ENCODE peak calls at places on chromosomes 16 and 17, in ten cellular contexts. One of them, this sample, is unnamed.

GRCh38 chr17:74085434-74085833 is 118.0 kb upstream of the RPL38 start:
- DNase-seq in ovary: no peak
- DNase-seq in cardiac muscle cell: peak; percentile 1
- DNase-seq in testis: no peak
- DNase-seq in substantia nigra: no peak
- DNase-seq in A549: no peak
- DNase-seq in body of pancreas: no peak
- DNase-seq in CD4-positive, alpha-beta memory T cell: no peak
- DNase-seq in CD4-positive, alpha-beta T cell: no peak
- DNase-seq in sigmoid colon: no peak
- DNase-seq in this sample: no peak

GRCh38 chr16:13120557-13120956 is 219.2 kb downstream of the SHISA9 start:
- DNase-seq in A549: no peak
- DNase-seq in cardiac muscle cell: no peak
- DNase-seq in CD4-positive, alpha-beta T cell: no peak
- DNase-seq in CD4-positive, alpha-beta memory T cell: no peak
- DNase-seq in sigmoid colon: no peak
- DNase-seq in body of pancreas: no peak
- DNase-seq in ovary: no peak
- DNase-seq in testis: no peak
- DNase-seq in substantia nigra: no peak
- DNase-seq in this sample: no peak

GRCh38 chr17:35969558-35970442 is 11.5 kb downstream of the CCL16 start:
- DNase-seq in CD4-positive, alpha-beta T cell: peak; percentile 56
- DNase-seq in cardiac muscle cell: peak; percentile 88
- DNase-seq in CD4-positive, alpha-beta memory T cell: peak; percentile 53
- DNase-seq in body of pancreas: peak; percentile 85
- DNase-seq in sigmoid colon: peak; percentile 83
- DNase-seq in A549: peak; percentile 69
- DNase-seq in testis: peak; percentile 92
- DNase-seq in ovary: peak; percentile 67
- DNase-seq in substantia nigra: no peak
- DNase-seq in this sample: peak; percentile 30

GRCh38 chr17:64202683-64203430 is 60.2 kb downstream of the TEX2 start:
- DNase-seq in CD4-positive, alpha-beta memory T cell: no peak
- DNase-seq in sigmoid colon: no peak
- DNase-seq in body of pancreas: no peak
- DNase-seq in CD4-positive, alpha-beta T cell: no peak
- DNase-seq in A549: no peak
- DNase-seq in ovary: no peak
- DNase-seq in substantia nigra: no peak
- DNase-seq in testis: no peak
- DNase-seq in cardiac muscle cell: peak; percentile 46
- DNase-seq in this sample: peak; percentile 44

GRCh38 chr17:37555386-37555785 is 53.8 kb downstream of the SYNRG start:
- DNase-seq in sigmoid colon: no peak
- DNase-seq in CD4-positive, alpha-beta T cell: no peak
- DNase-seq in testis: no peak
- DNase-seq in A549: no peak
- DNase-seq in cardiac muscle cell: no peak
- DNase-seq in substantia nigra: no peak
- DNase-seq in body of pancreas: no peak
- DNase-seq in ovary: no peak
- DNase-seq in CD4-positive, alpha-beta memory T cell: no peak
- DNase-seq in this sample: no peak

GRCh38 chr17:12296120-12296727 is 275.5 kb downstream of the MAP2K4 start:
- DNase-seq in A549: no peak
- DNase-seq in substantia nigra: no peak
- DNase-seq in ovary: no peak
- DNase-seq in cardiac muscle cell: no peak
- DNase-seq in testis: no peak
- DNase-seq in CD4-positive, alpha-beta T cell: no peak
- DNase-seq in CD4-positive, alpha-beta memory T cell: no peak
- DNase-seq in body of pancreas: no peak
- DNase-seq in sigmoid colon: no peak
- DNase-seq in this sample: no peak

GRCh38 chr17:76088041-76088867 is 9.3 kb downstream of the ZACN start:
- DNase-seq in CD4-positive, alpha-beta memory T cell: no peak
- DNase-seq in ovary: no peak
- DNase-seq in testis: no peak
- DNase-seq in cardiac muscle cell: no peak
- DNase-seq in sigmoid colon: peak; percentile 35
- DNase-seq in A549: no peak
- DNase-seq in body of pancreas: no peak
- DNase-seq in substantia nigra: no peak
- DNase-seq in CD4-positive, alpha-beta T cell: no peak
- DNase-seq in this sample: no peak

GRCh38 chr16:77383606-77384187 is 51.1 kb downstream of the ADAMTS18 start:
- DNase-seq in ovary: no peak
- DNase-seq in CD4-positive, alpha-beta T cell: no peak
- DNase-seq in A549: no peak
- DNase-seq in CD4-positive, alpha-beta memory T cell: no peak
- DNase-seq in body of pancreas: no peak
- DNase-seq in substantia nigra: no peak
- DNase-seq in cardiac muscle cell: no peak
- DNase-seq in testis: no peak
- DNase-seq in sigmoid colon: no peak
- DNase-seq in this sample: no peak

GRCh38 chr17:9174779-9175574 is 153.7 kb downstream of the NTN1 start:
- DNase-seq in sigmoid colon: no peak
- DNase-seq in substantia nigra: no peak
- DNase-seq in cardiac muscle cell: no peak
- DNase-seq in body of pancreas: no peak
- DNase-seq in testis: no peak
- DNase-seq in A549: no peak
- DNase-seq in ovary: no peak
- DNase-seq in CD4-positive, alpha-beta T cell: no peak
- DNase-seq in CD4-positive, alpha-beta memory T cell: no peak
- DNase-seq in this sample: no peak

GRCh38 chr16:2857451-2858244 is at the start of gene PRSS22:
- DNase-seq in substantia nigra: no peak
- DNase-seq in testis: no peak
- DNase-seq in body of pancreas: peak; percentile 77
- DNase-seq in ovary: no peak
- DNase-seq in CD4-positive, alpha-beta memory T cell: no peak
- DNase-seq in A549: no peak
- DNase-seq in sigmoid colon: no peak
- DNase-seq in CD4-positive, alpha-beta T cell: no peak
- DNase-seq in cardiac muscle cell: no peak
- DNase-seq in this sample: no peak

GRCh38 chr16:65704866-65705265 is 583.0 kb upstream of the CDH11 start:
- DNase-seq in sigmoid colon: no peak
- DNase-seq in testis: no peak
- DNase-seq in cardiac muscle cell: no peak
- DNase-seq in A549: no peak
- DNase-seq in CD4-positive, alpha-beta T cell: no peak
- DNase-seq in substantia nigra: no peak
- DNase-seq in body of pancreas: no peak
- DNase-seq in CD4-positive, alpha-beta memory T cell: no peak
- DNase-seq in ovary: no peak
- DNase-seq in this sample: no peak

GRCh38 chr16:86578499-86579267 is at the start of gene FOXL1:
- DNase-seq in sigmoid colon: no peak
- DNase-seq in testis: no peak
- DNase-seq in cardiac muscle cell: peak; percentile 59
- DNase-seq in CD4-positive, alpha-beta T cell: no peak
- DNase-seq in CD4-positive, alpha-beta memory T cell: no peak
- DNase-seq in A549: no peak
- DNase-seq in ovary: no peak
- DNase-seq in body of pancreas: no peak
- DNase-seq in substantia nigra: no peak
- DNase-seq in this sample: no peak

GRCh38 chr17:3559270-3559645 is 1.6 kb upstream of the TRPV3 start:
- DNase-seq in substantia nigra: no peak
- DNase-seq in cardiac muscle cell: no peak
- DNase-seq in sigmoid colon: no peak
- DNase-seq in body of pancreas: no peak
- DNase-seq in testis: no peak
- DNase-seq in ovary: no peak
- DNase-seq in A549: no peak
- DNase-seq in CD4-positive, alpha-beta T cell: no peak
- DNase-seq in CD4-positive, alpha-beta memory T cell: no peak
- DNase-seq in this sample: no peak

GRCh38 chr16:27273670-27274522 is 5.3 kb upstream of the NSMCE1 start:
- DNase-seq in CD4-positive, alpha-beta T cell: no peak
- DNase-seq in CD4-positive, alpha-beta memory T cell: peak; percentile 14
- DNase-seq in A549: peak; percentile 71
- DNase-seq in sigmoid colon: no peak
- DNase-seq in substantia nigra: no peak
- DNase-seq in body of pancreas: no peak
- DNase-seq in testis: no peak
- DNase-seq in ovary: no peak
- DNase-seq in cardiac muscle cell: no peak
- DNase-seq in this sample: no peak

GRCh38 chr16:78489072-78489471 is 389.6 kb downstream of the WWOX start:
- DNase-seq in testis: no peak
- DNase-seq in body of pancreas: no peak
- DNase-seq in ovary: no peak
- DNase-seq in A549: no peak
- DNase-seq in CD4-positive, alpha-beta T cell: no peak
- DNase-seq in substantia nigra: no peak
- DNase-seq in CD4-positive, alpha-beta memory T cell: no peak
- DNase-seq in sigmoid colon: no peak
- DNase-seq in cardiac muscle cell: no peak
- DNase-seq in this sample: no peak

GRCh38 chr17:41523787-41524186 is 4.3 kb downstream of the KRT19 start:
- DNase-seq in CD4-positive, alpha-beta memory T cell: no peak
- DNase-seq in cardiac muscle cell: no peak
- DNase-seq in sigmoid colon: no peak
- DNase-seq in CD4-positive, alpha-beta T cell: no peak
- DNase-seq in ovary: no peak
- DNase-seq in testis: no peak
- DNase-seq in body of pancreas: no peak
- DNase-seq in substantia nigra: no peak
- DNase-seq in A549: no peak
- DNase-seq in this sample: no peak

GRCh38 chr17:55446581-55447205 is 25.1 kb upstream of the MMD start:
- DNase-seq in CD4-positive, alpha-beta memory T cell: no peak
- DNase-seq in testis: no peak
- DNase-seq in substantia nigra: no peak
- DNase-seq in A549: no peak
- DNase-seq in cardiac muscle cell: no peak
- DNase-seq in sigmoid colon: no peak
- DNase-seq in CD4-positive, alpha-beta T cell: no peak
- DNase-seq in ovary: no peak
- DNase-seq in body of pancreas: no peak
- DNase-seq in this sample: no peak

GRCh38 chr17:61463068-61463980 is 11.1 kb downstream of the TBX4 start:
- DNase-seq in A549: no peak
- DNase-seq in substantia nigra: no peak
- DNase-seq in testis: no peak
- DNase-seq in ovary: no peak
- DNase-seq in body of pancreas: no peak
- DNase-seq in CD4-positive, alpha-beta T cell: no peak
- DNase-seq in CD4-positive, alpha-beta memory T cell: no peak
- DNase-seq in sigmoid colon: peak; percentile 55
- DNase-seq in cardiac muscle cell: no peak
- DNase-seq in this sample: peak; percentile 16

GRCh38 chr17:1783834-1784611 is 22.2 kb downstream of the SERPINF1 start:
- DNase-seq in A549: peak; percentile 77
- DNase-seq in CD4-positive, alpha-beta T cell: no peak
- DNase-seq in substantia nigra: no peak
- DNase-seq in testis: peak; percentile 91
- DNase-seq in ovary: peak; percentile 88
- DNase-seq in sigmoid colon: peak; percentile 95
- DNase-seq in cardiac muscle cell: peak; percentile 96
- DNase-seq in CD4-positive, alpha-beta memory T cell: peak; percentile 30
- DNase-seq in body of pancreas: peak; percentile 51
- DNase-seq in this sample: peak; percentile 61

GRCh38 chr16:59169168-59169567 is 435.1 kb upstream of the GOT2 start:
- DNase-seq in cardiac muscle cell: no peak
- DNase-seq in body of pancreas: no peak
- DNase-seq in CD4-positive, alpha-beta T cell: no peak
- DNase-seq in CD4-positive, alpha-beta memory T cell: no peak
- DNase-seq in ovary: no peak
- DNase-seq in sigmoid colon: no peak
- DNase-seq in A549: no peak
- DNase-seq in substantia nigra: no peak
- DNase-seq in testis: no peak
- DNase-seq in this sample: no peak

GRCh38 chr17:40070895-40071719 is 8.3 kb downstream of the THRA start:
- DNase-seq in sigmoid colon: peak; percentile 90
- DNase-seq in cardiac muscle cell: no peak
- DNase-seq in CD4-positive, alpha-beta T cell: no peak
- DNase-seq in body of pancreas: peak; percentile 85
- DNase-seq in ovary: peak; percentile 77
- DNase-seq in substantia nigra: peak; percentile 66
- DNase-seq in testis: peak; percentile 75
- DNase-seq in A549: no peak
- DNase-seq in CD4-positive, alpha-beta memory T cell: no peak
- DNase-seq in this sample: no peak

GRCh38 chr16:56856876-56857447 is 8.0 kb upstream of the SLC12A3 start:
- DNase-seq in ovary: no peak
- DNase-seq in sigmoid colon: no peak
- DNase-seq in CD4-positive, alpha-beta memory T cell: no peak
- DNase-seq in cardiac muscle cell: no peak
- DNase-seq in testis: no peak
- DNase-seq in A549: no peak
- DNase-seq in CD4-positive, alpha-beta T cell: no peak
- DNase-seq in substantia nigra: no peak
- DNase-seq in body of pancreas: no peak
- DNase-seq in this sample: no peak
- H3K27ac ChIP-seq in ovary: no peak overlapping the region
- H3K27ac ChIP-seq in sigmoid colon: no peak overlapping the region
- H3K27ac ChIP-seq in CD4-positive, alpha-beta memory T cell: no peak overlapping the region
- H3K27ac ChIP-seq in cardiac muscle cell: no peak overlapping the region
- H3K27ac ChIP-seq in testis: no peak overlapping the region
- H3K27ac ChIP-seq in A549: peak overlapping the region; percentile 19
- H3K27ac ChIP-seq in CD4-positive, alpha-beta T cell: no peak overlapping the region
- H3K27ac ChIP-seq in substantia nigra: no peak overlapping the region
- H3K27ac ChIP-seq in body of pancreas: no peak overlapping the region
- H3K27ac ChIP-seq in this sample: no peak overlapping the region

GRCh38 chr16:57623251-57624043 is 5.0 kb upstream of the ADGRG1 start:
- DNase-seq in testis: peak; percentile 95
- DNase-seq in sigmoid colon: peak; percentile 72
- DNase-seq in substantia nigra: no peak
- DNase-seq in A549: peak; percentile 47
- DNase-seq in CD4-positive, alpha-beta T cell: no peak
- DNase-seq in cardiac muscle cell: peak; percentile 96
- DNase-seq in ovary: no peak
- DNase-seq in body of pancreas: peak; percentile 61
- DNase-seq in CD4-positive, alpha-beta memory T cell: no peak
- DNase-seq in this sample: no peak
- H3K27ac ChIP-seq in testis: peak overlapping the region; percentile 12
- H3K27ac ChIP-seq in sigmoid colon: no peak overlapping the region
- H3K27ac ChIP-seq in substantia nigra: peak overlapping the region; percentile 83
- H3K27ac ChIP-seq in A549: peak overlapping the region; percentile 98
- H3K27ac ChIP-seq in CD4-positive, alpha-beta T cell: no peak overlapping the region
- H3K27ac ChIP-seq in cardiac muscle cell: no peak overlapping the region
- H3K27ac ChIP-seq in ovary: no peak overlapping the region
- H3K27ac ChIP-seq in body of pancreas: peak overlapping the region; percentile 72
- H3K27ac ChIP-seq in CD4-positive, alpha-beta memory T cell: no peak overlapping the region
- H3K27ac ChIP-seq in this sample: peak overlapping the region; percentile 79

GRCh38 chr17:81309140-81309858 is 14.2 kb upstream of the SLC38A10 start:
- DNase-seq in body of pancreas: peak; percentile 84
- DNase-seq in A549: peak; percentile 99
- DNase-seq in CD4-positive, alpha-beta T cell: no peak
- DNase-seq in testis: peak; percentile 60
- DNase-seq in substantia nigra: no peak
- DNase-seq in sigmoid colon: peak; percentile 95
- DNase-seq in cardiac muscle cell: peak; percentile 60
- DNase-seq in CD4-positive, alpha-beta memory T cell: no peak
- DNase-seq in ovary: no peak
- DNase-seq in this sample: peak; percentile 65
- H3K27ac ChIP-seq in body of pancreas: peak overlapping the region; percentile 59
- H3K27ac ChIP-seq in A549: peak overlapping the region; percentile 91
- H3K27ac ChIP-seq in CD4-positive, alpha-beta T cell: no peak overlapping the region
- H3K27ac ChIP-seq in testis: no peak overlapping the region
- H3K27ac ChIP-seq in substantia nigra: peak overlapping the region; percentile 26
- H3K27ac ChIP-seq in sigmoid colon: peak overlapping the region; percentile 61
- H3K27ac ChIP-seq in cardiac muscle cell: peak overlapping the region; percentile 71
- H3K27ac ChIP-seq in CD4-positive, alpha-beta memory T cell: no peak overlapping the region
- H3K27ac ChIP-seq in ovary: no peak overlapping the region
- H3K27ac ChIP-seq in this sample: peak overlapping the region; percentile 23

GRCh38 chr17:38874505-38875419 is 4.9 kb downstream of the LASP1 start:
- DNase-seq in CD4-positive, alpha-beta memory T cell: no peak
- DNase-seq in body of pancreas: no peak
- DNase-seq in cardiac muscle cell: peak; percentile 44
- DNase-seq in A549: no peak
- DNase-seq in testis: no peak
- DNase-seq in CD4-positive, alpha-beta T cell: no peak
- DNase-seq in ovary: no peak
- DNase-seq in substantia nigra: no peak
- DNase-seq in sigmoid colon: no peak
- DNase-seq in this sample: no peak
- H3K27ac ChIP-seq in CD4-positive, alpha-beta memory T cell: peak overlapping the region; percentile 29
- H3K27ac ChIP-seq in body of pancreas: no peak overlapping the region
- H3K27ac ChIP-seq in cardiac muscle cell: no peak overlapping the region
- H3K27ac ChIP-seq in A549: peak overlapping the region; percentile 98
- H3K27ac ChIP-seq in testis: no peak overlapping the region
- H3K27ac ChIP-seq in CD4-positive, alpha-beta T cell: peak overlapping the region; percentile 23
- H3K27ac ChIP-seq in ovary: no peak overlapping the region
- H3K27ac ChIP-seq in substantia nigra: no peak overlapping the region
- H3K27ac ChIP-seq in sigmoid colon: peak overlapping the region; percentile 99
- H3K27ac ChIP-seq in this sample: peak overlapping the region; percentile 52

This sample was measured in dorsolateral prefrontal cortex.